ENCODE peak calls at places on chromosome 18, in ten cellular contexts. A, X, Q, R, M, N, G, Z, O and S are unnamed samples.

GRCh38 chr18:63783394-63783793 is 8.2 kb downstream of the SERPINB7 start:
- DNase-seq in G (no peak), A (no peak), M (no peak), R (no peak), N (no peak), Z (no peak), Q (no peak), O (no peak), X (no peak), S (no peak)

GRCh38 chr18:13482641-13482945 is 243.8 kb downstream of the FAM210A start:
- DNase-seq in G (no peak), A (no peak), R (no peak), Z (no peak), M (no peak), O (no peak), X (no peak), Q (no peak), N (no peak), S (no peak)

GRCh38 chr18:74921057-74921820 is 287.7 kb downstream of the PTGR3 start:
- DNase-seq in A (no peak), Q (no peak), N (no peak), G (no peak), O (peak), X (no peak), Z (no peak), R (no peak), M (no peak), S (no peak)

GRCh38 chr18:67586101-67586500 is 69.6 kb upstream of the DSEL start:
- DNase-seq in G (no peak), Q (no peak), X (no peak), A (no peak), M (no peak), R (no peak), O (no peak), Z (no peak), N (no peak), S (no peak)

GRCh38 chr18:46071894-46072867 is at the start of gene PSTPIP2:
- DNase-seq in N (peak), R (peak), G (peak), Q (peak), M (peak), X (peak), Z (no peak), O (no peak), A (peak), S (no peak)

GRCh38 chr18:37447959-37448916 is 117.4 kb downstream of the CELF4 start:
- DNase-seq in R (no peak), O (no peak), Z (no peak), M (no peak), Q (no peak), G (no peak), X (no peak), N (no peak), A (no peak), S (no peak)

GRCh38 chr18:58862851-58863538 is 1.7 kb upstream of the ZNF532 start:
- DNase-seq in G (peak), Q (no peak), O (no peak), M (peak), Z (peak), A (no peak), R (peak), N (peak), X (peak), S (no peak)

GRCh38 chr18:50644807-50645206 is 84.9 kb downstream of the MAPK4 start:
- DNase-seq in A (no peak), R (no peak), Z (peak), O (no peak), X (peak), Q (no peak), N (no peak), G (no peak), M (no peak), S (no peak)

GRCh38 chr18:24731158-24731557 is 270.7 kb downstream of the HRH4 start:
- DNase-seq in R (no peak), M (no peak), O (no peak), A (no peak), G (no peak), Q (no peak), X (peak), N (no peak), Z (no peak), S (no peak)

GRCh38 chr18:37247499-37248161 is 318.0 kb downstream of the CELF4 start:
- DNase-seq in A (no peak), N (no peak), Z (no peak), X (no peak), O (no peak), M (no peak), G (no peak), Q (no peak), R (no peak), S (no peak)

GRCh38 chr18:8254664-8255063 is 354.6 kb upstream of the RAB12 start:
- DNase-seq in G (no peak), R (peak), X (no peak), A (no peak), N (no peak), Z (no peak), Q (no peak), O (no peak), M (no peak), S (no peak)

GRCh38 chr18:10432781-10433180 is 21.7 kb upstream of the APCDD1 start:
- DNase-seq in N (no peak), O (no peak), R (no peak), X (no peak), A (no peak), Z (no peak), G (no peak), M (no peak), Q (no peak), S (no peak)

GRCh38 chr18:48955528-48956261 is 4.9 kb upstream of the SMAD7 start:
- DNase-seq in Q (no peak), M (no peak), G (peak), X (no peak), Z (no peak), O (no peak), R (peak), N (peak), A (no peak), S (no peak)

GRCh38 chr18:45136381-45137088 is 455.8 kb downstream of the SETBP1 start:
- DNase-seq in Q (no peak), M (no peak), A (no peak), X (no peak), G (no peak), Z (no peak), N (no peak), O (no peak), R (no peak), S (no peak)

GRCh38 chr18:75314606-75315005 is 104.0 kb downstream of the TSHZ1 start:
- DNase-seq in R (no peak), O (no peak), Q (no peak), M (no peak), A (no peak), N (no peak), G (no peak), Z (no peak), X (no peak), S (no peak)

GRCh38 chr18:41752826-41753225 is 202.2 kb upstream of the PIK3C3 start:
- DNase-seq in G (no peak), Z (no peak), N (no peak), M (no peak), A (no peak), O (no peak), X (no peak), Q (no peak), R (no peak), S (no peak)

GRCh38 chr18:73462092-73462491 is 594.3 kb upstream of the NETO1 start:
- DNase-seq in X (no peak), Q (no peak), G (peak), N (no peak), A (no peak), Z (peak), M (no peak), R (no peak), O (no peak), S (no peak)

GRCh38 chr18:37533647-37534565 is 31.7 kb downstream of the CELF4 start:
- DNase-seq in A (no peak), M (no peak), Z (no peak), O (no peak), G (no peak), R (no peak), X (no peak), N (no peak), Q (no peak), S (no peak)

GRCh38 chr18:12837747-12838146 is 46.3 kb downstream of the PTPN2 start:
- DNase-seq in A (no peak), X (no peak), R (no peak), Q (no peak), M (no peak), Z (no peak), O (no peak), N (no peak), G (no peak), S (no peak)

GRCh38 chr18:35159782-35160181 is 81.1 kb upstream of the ZNF397 start:
- DNase-seq in G (no peak), M (no peak), A (no peak), R (no peak), Q (no peak), N (no peak), O (no peak), X (no peak), Z (no peak), S (no peak)

GRCh38 chr18:51110073-51110797 is 80.2 kb downstream of the SMAD4 start:
- DNase-seq in G (peak), A (peak), Z (peak), M (peak), X (peak), N (no peak), R (peak), Q (peak), O (peak), S (no peak)